ENCODE peak calls at places on chromosomes 3 and 15, in nine cellular contexts. S is upper lobe of left lung, M is sigmoid colon, W is breast epithelium, O is transverse colon, U is HL-60, H is HepG2, V is spleen, J is HCT116. X is an unnamed sample.

GRCh38 chr15:57570994-57571393 is 20.7 kb upstream of the MYZAP start:
- DNase-seq in S (no peak), U (no peak), H (peak; percentile 16), V (no peak), W (no peak), O (no peak), M (no peak), J (peak; percentile 51), X (no peak)

GRCh38 chr3:142065344-142065743 is 84.0 kb downstream of the TFDP2 start:
- DNase-seq in J (no peak), O (no peak), U (no peak), W (no peak), H (no peak), V (no peak), M (no peak), S (no peak), X (no peak)

GRCh38 chr3:187900961-187901755 is 155.9 kb upstream of the BCL6 start:
- DNase-seq in H (no peak), M (no peak), V (no peak), J (no peak), S (no peak), U (no peak), O (no peak), W (no peak), X (no peak)

GRCh38 chr3:17602126-17602525 is 140.3 kb downstream of the TBC1D5 start:
- DNase-seq in V (no peak), O (no peak), H (no peak), M (no peak), W (no peak), U (no peak), J (no peak), S (no peak), X (no peak)

GRCh38 chr3:152595975-152596832 is 238.7 kb upstream of the P2RY1 start:
- DNase-seq in O (peak; percentile 66), V (no peak), J (no peak), U (peak; percentile 39), M (peak; percentile 72), S (no peak), W (no peak), H (peak; percentile 43), X (no peak)

GRCh38 chr15:90557651-90558084 is 27.9 kb downstream of the CRTC3 start:
- DNase-seq in M (peak; percentile 95), H (no peak), U (no peak), V (no peak), J (no peak), S (peak; percentile 71), O (peak; percentile 49), W (peak; percentile 51), X (peak; percentile 53)

GRCh38 chr15:50066202-50066601 is 52.8 kb downstream of the ATP8B4 start:
- DNase-seq in W (no peak), O (no peak), H (no peak), J (no peak), V (no peak), M (no peak), U (peak; percentile 61), S (no peak), X (no peak)

GRCh38 chr3:9028134-9028533 is 64.9 kb upstream of the RAD18 start:
- DNase-seq in V (no peak), O (peak; percentile 76), W (peak; percentile 62), J (no peak), M (peak; percentile 95), H (no peak), U (no peak), S (peak; percentile 76), X (peak; percentile 62)

GRCh38 chr3:126357299-126358037 is at the start of gene KLF15:
- DNase-seq in U (peak; percentile 65), H (peak; percentile 65), S (peak; percentile 90), O (peak; percentile 89), J (peak; percentile 43), M (peak; percentile 96), W (peak; percentile 85), V (peak; percentile 94), X (peak; percentile 90)

GRCh38 chr3:126354776-126355175 is 2.4 kb downstream of the KLF15 start:
- DNase-seq in U (no peak), M (peak; percentile 62), W (no peak), J (no peak), O (no peak), S (no peak), V (peak; percentile 58), H (no peak), X (no peak)

GRCh38 chr3:126356373-126357298 is 572 bp downstream of the KLF15 start:
- DNase-seq in U (peak; percentile 10), O (peak; percentile 20), M (peak; percentile 82), J (no peak), V (peak; percentile 83), W (no peak), H (no peak), S (no peak), X (peak; percentile 41)

GRCh38 chr3:126355251-126355650 is 2.0 kb downstream of the KLF15 start:
- DNase-seq in O (no peak), V (peak; percentile 59), S (no peak), M (peak; percentile 67), J (no peak), U (no peak), W (no peak), H (no peak), X (no peak)

GRCh38 chr3:126355777-126356372 is 1.3 kb downstream of the KLF15 start:
- DNase-seq in M (peak; percentile 100), S (peak; percentile 98), O (peak; percentile 88), U (peak; percentile 8), W (peak; percentile 95), J (peak; percentile 46), H (peak; percentile 94), V (peak; percentile 90), X (peak; percentile 98)
- TF ChIP-seq POLR2AphosphoS5 in M (peak; percentile 93), S (peak; percentile 89), O (peak; percentile 82), U (no peak), W (peak; percentile 79), J (no peak), H (peak; percentile 44), V (peak; percentile 87), X (peak; percentile 99)

GRCh38 chr15:39783244-39783820 is 691 bp upstream of the FSIP1 start:
- DNase-seq in J (no peak), M (no peak), H (no peak), U (no peak), S (no peak), V (no peak), O (no peak), W (no peak), X (no peak)

GRCh38 chr15:39784638-39785037 is 2.0 kb upstream of the FSIP1 start:
- DNase-seq in O (no peak), U (no peak), W (no peak), M (no peak), H (no peak), V (no peak), S (no peak), J (no peak), X (no peak)

GRCh38 chr15:39782441-39783138 is at the start of gene FSIP1:
- DNase-seq in S (peak; percentile 98), H (peak; percentile 93), V (peak; percentile 99), U (peak; percentile 89), W (peak; percentile 93), M (peak; percentile 98), O (peak; percentile 98), J (peak; percentile 92), X (peak; percentile 93)

GRCh38 chr15:39785139-39785538 is 2.5 kb upstream of the FSIP1 start:
- DNase-seq in V (no peak), O (no peak), S (no peak), W (no peak), U (no peak), J (no peak), H (no peak), M (no peak), X (peak; percentile 67)

GRCh38 chr15:39784125-39784524 is 1.5 kb upstream of the FSIP1 start:
- DNase-seq in S (no peak), H (no peak), V (no peak), W (no peak), O (no peak), M (no peak), J (no peak), U (no peak), X (no peak)
- H3K27ac ChIP-seq in S (peak overlapping the region; percentile 83), H (no peak overlapping the region), V (no peak overlapping the region), W (peak overlapping the region; percentile 79), O (peak overlapping the region; percentile 93), M (peak overlapping the region; percentile 90), J (no peak overlapping the region), U (no peak overlapping the region), X (peak overlapping the region; percentile 81)

DNA sequence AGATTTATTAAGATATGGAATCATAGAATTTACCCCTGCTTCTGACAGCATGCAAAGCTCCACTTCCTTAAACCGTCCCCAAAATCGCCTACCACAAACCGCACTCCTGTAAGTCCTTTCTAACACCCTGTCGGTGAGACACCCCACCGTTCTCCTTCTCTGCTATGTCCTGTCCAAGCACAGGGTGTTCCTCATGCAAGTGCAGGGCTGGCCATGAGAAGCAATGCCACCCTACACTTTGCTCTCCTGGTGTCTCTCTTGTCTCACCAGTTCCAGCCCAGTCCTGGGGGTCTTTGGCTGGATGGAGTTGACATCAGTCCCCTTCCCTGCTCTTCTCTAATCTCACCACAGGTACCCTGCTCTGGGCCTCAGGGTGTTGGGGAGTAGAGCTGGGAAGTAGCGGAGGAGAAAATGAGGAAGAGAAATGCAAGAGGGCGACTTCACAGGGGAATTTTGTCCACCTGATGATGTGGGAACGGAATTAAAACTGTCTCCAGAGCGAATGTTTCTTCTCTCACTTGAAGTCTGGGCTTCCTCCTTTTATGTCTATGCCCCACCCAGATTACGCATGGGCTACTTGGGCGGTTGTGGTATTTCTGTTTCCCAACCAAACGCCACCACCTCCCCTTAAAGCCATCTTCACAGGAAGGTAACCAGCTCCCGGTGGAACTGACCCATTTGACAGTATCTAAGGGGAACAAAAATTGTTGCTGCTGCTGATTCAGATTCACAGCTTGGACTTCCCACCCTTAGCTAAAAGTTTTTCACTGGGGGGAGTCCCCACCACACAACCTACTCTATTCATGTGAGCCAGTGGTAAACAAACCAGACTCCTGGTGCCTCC is 49.9 kb downstream of the CASR start:
- DNase-seq in J (no peak), H (no peak), W (no peak), O (peak; percentile 33), U (peak; percentile 74), M (no peak), V (peak; percentile 75), S (peak; percentile 64), X (no peak)
- TF ChIP-seq POLR2AphosphoS5 in J (no peak), H (no peak), W (no peak), O (no peak), U (peak; percentile 42), M (no peak), V (no peak), S (peak; percentile 10), X (no peak)

GRCh38 chr3:159841766-159842165 is 146.9 kb upstream of the IL12A start:
- DNase-seq in M (no peak), H (no peak), W (no peak), O (no peak), S (no peak), U (no peak), V (no peak), J (no peak), X (no peak)

GRCh38 chr3:159840900-159841299 is 147.7 kb upstream of the IL12A start:
- DNase-seq in S (peak; percentile 31), O (no peak), H (no peak), J (no peak), M (no peak), V (no peak), U (no peak), W (peak; percentile 33), X (peak; percentile 33)

GRCh38 chr3:159837725-159838124 is 150.9 kb upstream of the IL12A start:
- DNase-seq in O (no peak), J (no peak), H (no peak), S (no peak), U (no peak), V (no peak), W (no peak), M (no peak), X (no peak)

GRCh38 chr3:159838936-159839335 is 149.7 kb upstream of the IL12A start:
- DNase-seq in V (no peak), S (no peak), W (no peak), H (no peak), U (no peak), O (no peak), J (no peak), M (no peak), X (no peak)

GRCh38 chr3:159839561-159840379 is 148.9 kb upstream of the IL12A start:
- DNase-seq in J (no peak), S (peak; percentile 47), V (no peak), U (no peak), M (peak; percentile 76), H (no peak), O (no peak), W (no peak), X (no peak)
- H3K27ac ChIP-seq in J (no peak within 1 kb of the TSS), S (peak within 1 kb of the TSS; percentile 59), V (peak within 1 kb of the TSS; percentile 54), U (no peak within 1 kb of the TSS), M (peak within 1 kb of the TSS; percentile 85), H (no peak within 1 kb of the TSS), O (peak within 1 kb of the TSS; percentile 85), W (peak within 1 kb of the TSS; percentile 74), X (peak within 1 kb of the TSS; percentile 42)